ENCODE peak calls at places on chromosome 21, in five cellular contexts. H, Q, X, T and U are unnamed samples.

GRCh38 chr21:45858180-45858579 is 123.4 kb upstream of the COL6A1 start:
- DNase-seq in Q (no peak), X (no peak), T (no peak), H (no peak), U (no peak)

GRCh38 chr21:15221799-15222386 is 157.1 kb upstream of the NRIP1 start:
- DNase-seq in Q (no peak), H (no peak), T (no peak), X (no peak), U (no peak)

GRCh38 chr21:18517905-18518566 is 114.5 kb upstream of the TMPRSS15 start:
- DNase-seq in Q (no peak), T (no peak), H (no peak), X (no peak), U (no peak)

GRCh38 chr21:45109831-45110492 is 35.6 kb downstream of the ADARB1 start:
- DNase-seq in T (no peak), H (no peak), Q (no peak), X (no peak), U (no peak)

GRCh38 chr21:37130971-37131370 is 57.9 kb downstream of the TTC3 start:
- DNase-seq in Q (no peak), X (no peak), T (no peak), H (no peak), U (no peak)

GRCh38 chr21:44285547-44285992 is at the start of gene AIRE:
- DNase-seq in X (no peak), T (no peak), H (no peak), Q (no peak), U (no peak)

GRCh38 chr21:41817228-41817627 is 50.4 kb upstream of the RIPK4 start:
- DNase-seq in Q (no peak), X (no peak), T (no peak), H (peak), U (peak)

GRCh38 chr21:44282370-44282769 is 3.3 kb upstream of the AIRE start:
- DNase-seq in H (no peak), X (no peak), T (no peak), Q (no peak), U (no peak)

GRCh38 chr21:44304846-44305245 is 5.0 kb downstream of the PFKL start:
- DNase-seq in X (peak), Q (peak), T (peak), H (no peak), U (peak)

GRCh38 chr21:44780767-44781459 is 20.7 kb downstream of the UBE2G2 start:
- DNase-seq in Q (no peak), X (no peak), T (no peak), H (no peak), U (no peak)

GRCh38 chr21:45977396-45977795 is 4.2 kb upstream of the COL6A1 start:
- DNase-seq in H (no peak), X (no peak), T (no peak), Q (no peak), U (no peak)

GRCh38 chr21:37670883-37671282 is 245.4 kb downstream of the KCNJ6 start:
- DNase-seq in T (no peak), X (no peak), Q (no peak), H (peak), U (no peak)

GRCh38 chr21:46154955-46155513 is 345 bp downstream of the FTCD start:
- DNase-seq in H (no peak), T (no peak), Q (no peak), X (no peak), U (no peak)

GRCh38 chr21:36321325-36322082 is 1.5 kb downstream of the MORC3 start:
- DNase-seq in X (no peak), T (no peak), H (no peak), Q (no peak), U (peak)

GRCh38 chr21:34530264-34530663 is 18.3 kb upstream of the KCNE1 start:
- DNase-seq in X (no peak), H (no peak), Q (no peak), T (no peak), U (no peak)

GRCh38 chr21:36079010-36079649 is 9.3 kb downstream of the CBR1 start:
- DNase-seq in Q (no peak), H (no peak), X (no peak), T (no peak), U (no peak)